ENCODE peak calls at places on chromosomes 13 and 19, in eight cellular contexts. A is natural killer cell; Q is activated CD8-positive, alpha-beta memory T cell treated with anti-CD3 and anti-CD28 coated beads, Interleukin-2, amount 10 ng/mL, durations not matched to agents 7 days and 5 days; R is IMR-90; U is RWPE2; G is activated CD4-positive, CD25-positive, alpha-beta regulatory T cell treated with anti-CD3 and anti-CD28 coated beads, Interleukin-2, amount 50 U/mL, for 24 hours; N is activated CD8-positive, alpha-beta T cell treated with anti-CD3 and anti-CD28 coated beads, Interleukin-2, amount 10 ng/mL, durations not matched to agents 7 days and 5 days; Z is upper lobe of left lung. H is an unnamed sample.

GRCh38 chr13:80924596-80924995 is 583.7 kb upstream of the SPRY2 start:
- ATAC-seq in R (no peak), N (no peak), Q (no peak), G (no peak), Z (peak), U (no peak), A (no peak), H (no peak)

GRCh38 chr13:110312669-110313031 is 5.6 kb downstream of the COL4A2 start:
- ATAC-seq in G (no peak), A (no peak), Q (no peak), Z (no peak), U (peak), R (peak), N (no peak), H (no peak)

GRCh38 chr13:26007774-26008173 is 44.0 kb downstream of the SHISA2 start:
- ATAC-seq in Q (no peak), R (no peak), A (no peak), G (no peak), U (no peak), Z (no peak), N (no peak), H (no peak)

GRCh38 chr13:97249797-97250495 is 27.8 kb downstream of the MBNL2 start:
- ATAC-seq in R (no peak), N (no peak), Q (no peak), U (no peak), A (no peak), Z (peak), G (no peak), H (no peak)

GRCh38 chr19:39846678-39847486 is 703 bp upstream of the FBL start:
- ATAC-seq in R (peak), Q (no peak), G (no peak), U (no peak), Z (peak), N (no peak), A (no peak), H (no peak)

GRCh38 chr13:114199961-114200672 is 21.1 kb downstream of the CFAP97D2 start:
- ATAC-seq in A (no peak), Z (no peak), R (no peak), Q (no peak), G (no peak), N (no peak), U (no peak), H (no peak)

GRCh38 chr19:6362024-6362344 is 653 bp downstream of the CLPP start:
- ATAC-seq in Z (no peak), Q (no peak), A (no peak), R (no peak), N (peak), U (peak), G (no peak), H (peak)

GRCh38 chr19:11018179-11018578 is 57.3 kb downstream of the SMARCA4 start:
- ATAC-seq in R (no peak), Q (no peak), U (no peak), N (no peak), A (no peak), Z (no peak), G (no peak), H (peak)

GRCh38 chr13:46551410-46552301 is 1.3 kb upstream of the LRCH1 start:
- ATAC-seq in Z (peak), N (no peak), R (peak), G (no peak), Q (no peak), A (no peak), U (peak), H (peak)

GRCh38 chr19:16778796-16779411 is 50.3 kb upstream of the SIN3B start:
- ATAC-seq in G (no peak), Z (peak), N (peak), Q (peak), R (peak), U (peak), A (peak), H (peak)

GRCh38 chr19:57319869-57320179 is 448 bp upstream of the ZNF543 start:
- ATAC-seq in R (peak), U (no peak), A (no peak), Q (peak), G (no peak), Z (peak), N (peak), H (peak)

GRCh38 chr13:101416181-101417042 is at the start of gene NALCN:
- ATAC-seq in R (peak), A (no peak), N (peak), U (peak), Q (peak), G (no peak), Z (peak), H (peak)

GRCh38 chr13:21970918-21971317 is 300.0 kb downstream of the FGF9 start:
- ATAC-seq in G (no peak), A (no peak), Q (no peak), N (no peak), R (no peak), U (no peak), Z (no peak), H (no peak)

GRCh38 chr13:94292323-94292640 is 187.2 kb downstream of the DCT start:
- ATAC-seq in R (no peak), Z (no peak), G (no peak), Q (no peak), U (no peak), A (no peak), N (no peak), H (no peak)

GRCh38 chr19:13089139-13089856 is 13.4 kb downstream of the LYL1 start:
- ATAC-seq in U (peak), Z (no peak), N (peak), G (peak), Q (peak), A (peak), R (no peak), H (no peak)

GRCh38 chr19:36149673-36150406 is 2.4 kb downstream of the COX7A1 start:
- ATAC-seq in N (no peak), Z (no peak), G (no peak), R (no peak), Q (no peak), U (peak), A (no peak), H (peak)

GRCh38 chr19:46728208-46728607 is 11.3 kb upstream of the PRKD2 start:
- ATAC-seq in Z (no peak), N (no peak), U (no peak), A (no peak), Q (no peak), R (no peak), G (no peak), H (no peak)

GRCh38 chr13:107743100-107743499 is 472.2 kb downstream of the LIG4 start:
- ATAC-seq in G (no peak), Z (no peak), A (no peak), R (peak), Q (no peak), U (no peak), N (no peak), H (no peak)

GRCh38 chr13:26323127-26323526 is 69.2 kb downstream of the CDK8 start:
- ATAC-seq in U (no peak), N (no peak), Z (no peak), G (no peak), R (no peak), Q (no peak), A (no peak), H (no peak)

GRCh38 chr19:41771410-41771809 is 16.1 kb downstream of the CEACAM6 start:
- ATAC-seq in U (no peak), A (no peak), N (no peak), Q (no peak), R (no peak), G (peak), Z (no peak), H (peak)

GRCh38 chr19:50377051-50377441 is 789 bp downstream of the NR1H2 start:
- ATAC-seq in U (peak), Z (peak), R (peak), Q (peak), A (peak), N (peak), G (no peak), H (peak)

GRCh38 chr13:30805603-30806011 is 70.3 kb downstream of the ALOX5AP start:
- ATAC-seq in Q (no peak), U (no peak), G (no peak), R (no peak), N (no peak), A (no peak), Z (no peak), H (no peak)

GRCh38 chr13:53460776-53461175 is 432.2 kb downstream of the OLFM4 start:
- ATAC-seq in Q (no peak), Z (no peak), A (no peak), U (no peak), R (no peak), N (no peak), G (no peak), H (no peak)

GRCh38 chr13:53141336-53141735 is 112.7 kb downstream of the OLFM4 start:
- ATAC-seq in G (no peak), U (no peak), Q (no peak), R (no peak), Z (no peak), N (no peak), A (no peak), H (no peak)

GRCh38 chr19:4060621-4061177 is 6.0 kb downstream of the ZBTB7A start:
- ATAC-seq in Q (no peak), A (no peak), Z (no peak), U (no peak), N (no peak), R (no peak), G (no peak), H (no peak)

GRCh38 chr19:10882108-10882457 is 10.7 kb downstream of the CARM1 start:
- ATAC-seq in Z (no peak), R (no peak), U (no peak), A (no peak), Q (no peak), G (no peak), N (no peak), H (no peak)

GRCh38 chr13:33548065-33548464 is 262.5 kb upstream of the STARD13 start:
- ATAC-seq in Q (no peak), N (no peak), A (no peak), G (no peak), U (no peak), Z (peak), R (no peak), H (no peak)

GRCh38 chr13:33105387-33106005 is 89.3 kb downstream of the KL start:
- ATAC-seq in G (no peak), Q (no peak), A (no peak), U (no peak), R (no peak), Z (peak), N (no peak), H (no peak)

GRCh38 chr13:82758056-82758455 is 1124.2 kb downstream of the SLITRK1 start:
- ATAC-seq in Z (no peak), G (no peak), U (no peak), Q (no peak), A (no peak), N (no peak), R (no peak), H (peak)

GRCh38 chr19:41974652-41975051 is 15.5 kb upstream of the RABAC1 start:
- ATAC-seq in U (no peak), G (no peak), N (no peak), Z (no peak), R (no peak), A (no peak), Q (no peak), H (peak)